ENCODE peak calls at places on chromosomes 6 and 20, in five cellular contexts. N is AG20443, T is AG09309, G is NCI-H1105 treated with DMSO at 0.1 percent for 48 hours, B is foreskin fibroblast. A is an unnamed sample.
A peak's percentile ranks its signal among the peaks of the same experiment; 100 is the strongest.

GRCh38 chr6:111818539-111819226 is 54.6 kb downstream of the FYN start:
- DNase-seq in N (peak; percentile 41), T (no peak), G (no peak), B (no peak), A (peak; percentile 75)

GRCh38 chr6:45538636-45539035 is 160.9 kb upstream of the SUPT3H start:
- DNase-seq in N (peak; percentile 30), T (no peak), G (no peak), B (peak; percentile 78), A (no peak)

GRCh38 chr20:35743693-35744491 is 1.8 kb upstream of the RBM39 start:
- DNase-seq in N (no peak), T (no peak), G (no peak), B (no peak), A (no peak)

GRCh38 chr20:6882911-6883310 is 115.4 kb downstream of the BMP2 start:
- DNase-seq in N (no peak), T (peak; percentile 90), G (no peak), B (peak; percentile 51), A (peak; percentile 2)

GRCh38 chr6:160667854-160668481 is 3.9 kb upstream of the LPA start:
- DNase-seq in N (no peak), T (no peak), G (peak; percentile 80), B (no peak), A (no peak)

GRCh38 chr6:111865049-111865585 is 8.1 kb downstream of the FYN start:
- DNase-seq in N (no peak), T (no peak), G (no peak), B (no peak), A (no peak)

GRCh38 chr6:150631283-150631981 is 31.7 kb downstream of the PLEKHG1 start:
- DNase-seq in N (no peak), T (no peak), G (no peak), B (no peak), A (no peak)

GRCh38 chr6:69820438-69820837 is 23.6 kb upstream of the LMBRD1 start:
- DNase-seq in N (no peak), T (no peak), G (no peak), B (no peak), A (no peak)

GRCh38 chr20:52064936-52065335 is 126.6 kb downstream of the ZFP64 start:
- DNase-seq in N (no peak), T (no peak), G (no peak), B (no peak), A (no peak)

GRCh38 chr20:47285189-47285588 is 71.3 kb downstream of the ZMYND8 start:
- DNase-seq in N (no peak), T (no peak), G (no peak), B (no peak), A (no peak)

GRCh38 chr6:72661408-72661807 is 39.5 kb downstream of the KCNQ5 start:
- DNase-seq in N (no peak), T (no peak), G (no peak), B (peak; percentile 30), A (no peak)

GRCh38 chr6:1297746-1298145 is 14.2 kb upstream of the FOXQ1 start:
- DNase-seq in N (peak; percentile 41), T (peak; percentile 69), G (no peak), B (peak; percentile 90), A (no peak)

A was measured in foreskin melanocyte.